ENCODE peak calls at places on chromosomes 2 and 18, in six cellular contexts. I is body of pancreas, V is mucosa of descending colon, W is GM13976, G is uterus, T is tibial artery. F is an unnamed sample.

GRCh38 chr2:45869165-45869501 is 217.7 kb downstream of the PRKCE start:
- DNase-seq in I (no peak), V (no peak), W (no peak), G (no peak), T (no peak), F (no peak)

GRCh38 chr2:113965644-113966043 is 75.8 kb downstream of the ACTR3 start:
- DNase-seq in I (no peak), V (peak; percentile 47), W (peak; percentile 17), G (no peak), T (no peak), F (no peak)

GRCh38 chr2:174777334-174777733 is 13.1 kb upstream of the CHRNA1 start:
- DNase-seq in I (no peak), V (no peak), W (no peak), G (no peak), T (no peak), F (no peak)

GRCh38 chr2:169131587-169132512 is 62.5 kb downstream of the DHRS9 start:
- DNase-seq in I (no peak), V (no peak), W (peak; percentile 62), G (no peak), T (no peak), F (no peak)

GRCh38 chr2:46471-47345 is at the start of gene FAM110C:
- DNase-seq in I (peak; percentile 90), V (peak; percentile 91), W (no peak), G (peak; percentile 79), T (peak; percentile 92), F (no peak)

GRCh38 chr2:27954771-27955384 is 64.3 kb downstream of the BABAM2 start:
- DNase-seq in I (peak; percentile 64), V (peak; percentile 39), W (no peak), G (peak; percentile 63), T (peak; percentile 87), F (peak; percentile 63)

GRCh38 chr2:105102963-105103421 is 65.1 kb downstream of the MRPS9 start:
- DNase-seq in I (no peak), V (no peak), W (no peak), G (no peak), T (no peak), F (no peak)

GRCh38 chr2:118661184-118661583 is 186.3 kb downstream of the EN1 start:
- DNase-seq in I (no peak), V (no peak), W (no peak), G (no peak), T (no peak), F (no peak)

GRCh38 chr18:79422022-79422782 is 26.5 kb downstream of the NFATC1 start:
- DNase-seq in I (no peak), V (no peak), W (peak; percentile 67), G (no peak), T (no peak), F (peak; percentile 60)

GRCh38 chr2:69979902-69980301 is 18.5 kb upstream of the ASPRV1 start:
- DNase-seq in I (no peak), V (no peak), W (no peak), G (no peak), T (no peak), F (no peak)

GRCh38 chr2:26035110-26035728 is 1.3 kb downstream of the RAB10 start:
- DNase-seq in I (no peak), V (no peak), W (no peak), G (no peak), T (no peak), F (no peak)

GRCh38 chr2:20755132-20755800 is 67.6 kb downstream of the LDAH start:
- DNase-seq in I (no peak), V (no peak), W (no peak), G (no peak), T (no peak), F (no peak)
- TF ChIP-seq CTCF in I (no peak), V (no peak), W (no peak), G (no peak), T (peak; percentile 11), F (no peak)

GRCh38 chr18:13621446-13621849 is 104.9 kb downstream of the FAM210A start:
- DNase-seq in I (no peak), V (no peak), W (no peak), G (no peak), T (no peak), F (no peak)
- TF ChIP-seq CTCF in I (no peak), V (no peak), W (no peak), G (no peak), T (no peak), F (no peak)

GRCh38 chr18:22349317-22349898 is 68.3 kb downstream of the CTAGE1 start:
- DNase-seq in I (no peak), V (no peak), W (no peak), G (peak; percentile 68), T (peak; percentile 70), F (no peak)

GRCh38 chr18:22346968-22347611 is 70.6 kb downstream of the CTAGE1 start:
- DNase-seq in I (peak; percentile 73), V (peak; percentile 89), W (no peak), G (peak; percentile 81), T (peak; percentile 89), F (no peak)

GRCh38 chr18:22347624-22348511 is 69.8 kb downstream of the CTAGE1 start:
- DNase-seq in I (peak; percentile 26), V (peak; percentile 65), W (no peak), G (peak; percentile 44), T (peak; percentile 73), F (no peak)

GRCh38 chr18:22349966-22350365 is 67.7 kb downstream of the CTAGE1 start:
- DNase-seq in I (no peak), V (no peak), W (no peak), G (no peak), T (no peak), F (no peak)

GRCh38 chr18:22348521-22349316 is 69.0 kb downstream of the CTAGE1 start:
- DNase-seq in I (peak; percentile 69), V (peak; percentile 76), W (no peak), G (peak; percentile 75), T (peak; percentile 84), F (no peak)
- TF ChIP-seq CTCF in I (no peak), V (no peak), W (no peak), G (no peak), T (no peak), F (no peak)

DNA sequence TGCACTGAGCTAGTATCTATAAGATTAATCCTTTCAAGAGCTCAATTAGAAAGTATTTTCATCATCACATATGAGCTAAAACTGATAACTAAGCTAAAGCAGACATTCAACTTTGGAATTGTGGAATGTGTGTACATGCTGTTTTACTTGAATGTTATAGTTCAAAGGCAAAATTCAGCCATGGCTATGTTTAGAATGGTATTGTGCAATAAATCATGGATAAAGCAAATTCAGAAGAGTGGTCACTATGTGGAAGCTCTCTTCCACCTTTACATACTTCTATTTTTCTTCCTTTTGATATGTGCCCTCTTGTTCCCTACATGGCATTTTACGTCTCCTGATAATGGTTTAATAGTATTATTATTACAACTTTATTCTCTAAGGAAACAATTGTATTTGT is 1366.3 kb upstream of the LRRTM1 start:
- DNase-seq in I (no peak), V (no peak), W (no peak), G (no peak), T (no peak), F (no peak)
- TF ChIP-seq CTCF in I (no peak), V (no peak), W (no peak), G (no peak), T (no peak), F (no peak)

DNA sequence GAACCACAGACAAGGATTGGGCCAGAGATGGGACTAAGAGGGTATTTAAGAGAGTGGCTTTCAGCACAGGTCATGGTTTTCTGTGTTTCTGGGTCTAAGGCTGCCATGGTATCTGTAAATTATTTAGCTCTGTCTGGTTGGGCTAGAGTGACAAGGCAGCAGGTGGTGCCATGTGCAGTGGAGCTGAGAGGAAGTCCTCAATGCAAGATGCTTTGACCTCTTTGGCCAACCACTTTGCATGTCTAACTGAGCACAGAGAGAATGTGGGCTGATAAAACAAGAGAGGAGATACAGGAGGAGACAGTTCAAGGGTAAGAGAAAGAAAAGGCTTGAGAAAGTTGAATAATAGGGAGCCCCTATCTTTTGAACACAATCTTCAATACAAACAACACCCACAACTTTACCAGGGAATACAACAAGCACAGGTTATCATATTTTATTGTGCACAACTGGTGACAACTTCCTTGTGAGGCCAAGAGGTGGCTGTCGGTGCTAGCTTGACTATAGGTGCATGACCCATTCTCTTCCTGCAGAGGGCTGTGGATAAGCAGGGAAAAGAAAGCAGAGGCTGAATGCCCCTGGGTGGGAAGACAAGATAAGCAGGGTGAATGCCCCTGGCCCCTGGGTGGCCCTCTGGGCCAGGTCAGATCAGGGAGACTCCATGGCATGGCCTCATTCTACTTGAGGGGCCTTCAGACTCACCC is 12.3 kb downstream of the FLACC1 start:
- DNase-seq in I (no peak), V (peak; percentile 11), W (no peak), G (no peak), T (no peak), F (no peak)
- TF ChIP-seq CTCF in I (no peak), V (no peak), W (no peak), G (no peak), T (no peak), F (no peak)

GRCh38 chr2:229434131-229434530 is 163.0 kb upstream of the PID1 start:
- DNase-seq in I (no peak), V (no peak), W (no peak), G (no peak), T (no peak), F (no peak)

GRCh38 chr2:229425573-229425972 is 154.5 kb upstream of the PID1 start:
- DNase-seq in I (no peak), V (no peak), W (no peak), G (no peak), T (no peak), F (no peak)

GRCh38 chr2:229433351-229433750 is 162.3 kb upstream of the PID1 start:
- DNase-seq in I (no peak), V (no peak), W (no peak), G (no peak), T (no peak), F (no peak)

GRCh38 chr2:229429529-229430067 is 158.5 kb upstream of the PID1 start:
- DNase-seq in I (no peak), V (no peak), W (no peak), G (no peak), T (no peak), F (no peak)

DNA sequence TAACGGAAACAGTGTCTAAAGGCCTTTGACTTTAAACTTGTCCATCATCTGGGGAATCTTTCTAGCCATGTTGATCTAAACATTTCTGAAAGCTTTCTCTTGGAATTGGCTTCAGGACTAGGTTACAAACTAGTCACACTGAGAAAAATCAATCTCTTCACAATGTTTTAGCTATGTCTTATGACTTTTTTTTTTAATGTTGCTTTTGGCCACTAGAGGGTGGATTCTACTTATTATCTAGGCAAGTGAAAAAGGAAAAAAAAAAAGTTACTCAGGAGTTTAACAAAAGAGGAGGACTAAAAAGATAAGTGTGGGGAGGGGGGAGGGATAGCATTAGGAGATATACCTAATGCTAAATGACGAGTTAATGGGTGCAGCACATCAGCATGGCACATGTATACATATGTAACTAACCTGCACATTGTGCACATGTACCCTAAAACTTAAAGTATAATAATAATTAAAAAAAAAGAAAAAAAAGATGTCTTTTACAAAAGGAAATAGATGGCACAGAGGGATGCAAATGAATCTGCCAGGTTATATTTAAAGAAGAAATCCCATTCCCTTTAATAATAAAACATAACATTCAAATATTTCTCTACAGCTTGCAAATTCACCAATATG is 160.4 kb upstream of the PID1 start:
- DNase-seq in I (no peak), V (no peak), W (no peak), G (no peak), T (no peak), F (no peak)
- TF ChIP-seq CTCF in I (no peak), V (no peak), W (no peak), G (peak; percentile 55), T (peak; percentile 47), F (peak; percentile 71)